ENCODE peak calls at places on chromosome 21, in five cellular contexts. O is Panc1, F is A673, P is brain microvascular endothelial cell, E is lower lobe of right lung. U is an unnamed sample.

GRCh38 chr21:37878946-37879660 is 37.2 kb downstream of the KCNJ6 start:
- DNase-seq in O (no peak), P (peak; percentile 89), F (no peak), E (no peak), U (no peak)

GRCh38 chr21:30408782-30409494 is 13.1 kb downstream of the KRTAP13-1 start:
- DNase-seq in P (peak; percentile 47), E (peak; percentile 69), F (peak; percentile 91), O (no peak), U (peak; percentile 53)

GRCh38 chr21:44878053-44878982 is 4.8 kb upstream of the PTTG1IP start:
- DNase-seq in F (no peak), O (no peak), P (no peak), E (no peak), U (no peak)

GRCh38 chr21:36688324-36688723 is 10.6 kb upstream of the SIM2 start:
- DNase-seq in O (no peak), E (no peak), P (no peak), F (no peak), U (no peak)

GRCh38 chr21:40053007-40053406 is 185.8 kb downstream of the PCP4 start:
- DNase-seq in E (no peak), P (no peak), O (no peak), F (no peak), U (no peak)

GRCh38 chr21:18493420-18493819 is 89.8 kb upstream of the TMPRSS15 start:
- DNase-seq in E (no peak), F (peak; percentile 28), O (no peak), P (peak; percentile 38), U (no peak)

GRCh38 chr21:43684424-43684823 is 25.1 kb downstream of the RRP1B start:
- DNase-seq in O (no peak), E (no peak), P (no peak), F (no peak), U (no peak)

GRCh38 chr21:38804617-38805281 is 980 bp upstream of the ETS2 start:
- DNase-seq in E (peak; percentile 89), O (no peak), F (peak; percentile 68), P (peak; percentile 79), U (peak; percentile 41)

GRCh38 chr21:16993416-16994044 is 519.3 kb upstream of the CXADR start:
- DNase-seq in E (no peak), F (no peak), O (no peak), P (no peak), U (no peak)

GRCh38 chr21:15978158-15978805 is 248.5 kb downstream of the USP25 start:
- DNase-seq in O (no peak), P (no peak), E (no peak), F (no peak), U (no peak)

GRCh38 chr21:40759061-40759460 is 87.9 kb downstream of the DSCAM start:
- DNase-seq in F (no peak), P (no peak), O (no peak), E (no peak), U (no peak)

DNA sequence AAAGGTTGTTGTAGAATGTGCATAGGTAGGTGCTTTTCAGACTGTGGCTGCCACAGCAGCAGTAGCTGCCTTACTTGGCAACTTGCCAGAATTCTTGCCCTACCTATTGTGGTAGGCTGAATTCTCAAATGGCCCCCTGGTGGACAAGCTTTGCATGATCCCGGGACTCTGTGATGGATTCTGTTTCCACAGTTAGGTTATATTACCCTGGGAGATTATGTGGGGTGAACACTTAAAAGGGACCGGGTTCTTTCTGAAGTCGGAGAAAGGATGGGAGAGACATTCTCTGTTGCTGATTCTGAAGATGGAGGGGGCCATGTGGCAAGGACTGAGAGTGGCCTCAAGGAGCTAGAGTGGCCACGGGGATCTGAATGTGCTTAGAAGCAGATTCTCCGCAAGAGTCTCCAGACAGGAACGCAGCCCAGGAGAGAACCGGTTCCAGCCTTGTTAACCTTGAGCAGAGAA is 32.1 kb upstream of the KCNE1 start:
- DNase-seq in O (no peak), E (peak; percentile 69), P (peak; percentile 82), F (peak; percentile 83), U (peak; percentile 91)
- TF ChIP-seq CTCF in O (peak; percentile 58), E (peak; percentile 70), P (peak; percentile 85), F (peak; percentile 62), U (peak; percentile 54)

GRCh38 chr21:45991606-45992301 is 10.2 kb downstream of the COL6A1 start:
- DNase-seq in P (no peak), F (no peak), O (no peak), E (no peak), U (no peak)
- H3K4me3 ChIP-seq in P (no peak overlapping the region), F (no peak overlapping the region), O (no peak overlapping the region), E (no peak overlapping the region), U (no peak overlapping the region)

GRCh38 chr21:31874817-31875216 is 2.0 kb downstream of the HUNK start:
- DNase-seq in O (no peak), E (no peak), F (no peak), P (no peak), U (no peak)

GRCh38 chr21:31875424-31876097 is 2.7 kb downstream of the HUNK start:
- DNase-seq in E (no peak), O (no peak), P (no peak), F (no peak), U (no peak)

GRCh38 chr21:31872452-31873274 is at the start of gene HUNK:
- DNase-seq in E (peak; percentile 56), O (no peak), P (peak; percentile 1), F (peak; percentile 59), U (peak; percentile 3)

GRCh38 chr21:31873275-31873695 is 465 bp downstream of the HUNK start:
- DNase-seq in O (no peak), P (no peak), F (no peak), E (no peak), U (no peak)

DNA sequence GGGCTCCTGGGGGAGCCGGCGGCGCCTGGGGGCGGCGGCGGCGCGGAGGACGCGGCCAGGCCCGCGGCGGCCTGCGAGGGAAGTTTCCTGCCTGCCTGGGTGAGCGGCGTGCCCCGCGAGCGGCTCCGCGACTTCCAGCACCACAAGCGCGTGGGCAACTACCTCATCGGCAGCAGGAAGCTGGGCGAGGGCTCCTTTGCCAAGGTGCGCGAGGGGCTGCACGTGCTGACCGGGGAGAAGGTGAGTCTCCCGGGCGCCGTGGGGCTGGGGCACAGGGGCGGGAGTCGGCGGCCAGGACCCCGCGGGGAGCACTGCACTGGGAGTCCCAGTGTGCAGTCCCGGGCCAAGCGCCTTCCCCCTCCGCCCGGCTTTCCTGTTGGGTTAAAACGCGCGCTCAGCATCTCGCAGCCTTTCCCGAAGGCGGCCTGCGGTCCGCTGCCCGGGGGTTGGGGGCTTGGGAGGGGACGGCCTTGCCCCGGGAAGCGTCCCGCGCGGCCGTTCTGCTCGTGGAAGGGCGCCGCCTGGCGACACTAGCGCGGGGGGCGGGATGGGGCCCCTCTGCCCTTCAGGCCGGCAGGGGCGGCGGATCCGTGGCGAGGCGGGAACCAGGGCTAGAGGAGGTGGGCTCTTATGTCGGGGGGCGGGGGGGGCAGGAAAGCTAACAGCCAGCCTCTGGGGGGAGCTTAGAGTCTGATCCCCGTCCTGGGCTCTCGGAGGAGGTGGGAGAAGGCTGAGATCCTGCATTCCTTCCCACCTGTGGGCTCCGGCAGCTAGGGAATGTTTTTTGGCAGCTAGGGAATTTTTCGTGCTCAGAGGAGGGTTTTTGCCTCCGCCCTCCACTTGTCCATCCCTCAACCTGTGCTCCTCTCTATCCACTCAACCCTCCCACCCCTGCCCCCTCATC is 1.1 kb downstream of the HUNK start:
- DNase-seq in F (peak; percentile 43), P (no peak), O (no peak), E (peak; percentile 57), U (peak; percentile 11)
- TF ChIP-seq CTCF in F (peak; percentile 63), P (peak; percentile 38), O (peak; percentile 81), E (peak; percentile 44), U (peak; percentile 43)

DNA sequence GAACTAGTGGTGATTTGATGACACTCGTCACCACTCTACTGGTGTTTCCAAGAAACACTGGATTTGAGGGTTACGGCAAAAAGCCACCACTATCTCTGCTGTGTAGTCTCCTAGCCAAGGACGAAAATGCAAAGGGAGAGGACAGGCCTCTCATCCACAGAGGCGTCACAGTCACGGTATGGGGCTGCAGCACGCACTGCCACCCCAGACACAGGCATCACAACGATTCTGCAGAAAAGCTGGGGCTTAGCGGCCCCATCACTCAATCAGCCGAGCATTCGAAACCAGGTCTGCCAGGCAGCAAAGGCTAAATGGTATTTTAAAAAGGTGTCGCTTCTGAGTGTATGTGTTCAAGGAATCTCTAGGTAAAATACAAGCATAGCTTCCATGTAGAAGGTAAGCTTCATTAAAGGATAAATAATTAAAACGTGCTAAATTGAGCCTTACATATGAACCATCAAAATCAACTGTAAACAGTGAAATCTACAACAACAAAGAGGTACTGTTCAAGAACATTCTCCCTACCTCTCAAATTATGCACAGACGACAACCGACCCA is 1.4 kb downstream of the RIPK4 start:
- DNase-seq in P (no peak), F (peak; percentile 34), E (no peak), O (no peak), U (no peak)
- H3K4me3 ChIP-seq in P (no peak overlapping the region), F (peak overlapping the region; percentile 70), E (peak overlapping the region; percentile 63), O (peak overlapping the region; percentile 72), U (no peak overlapping the region)

GRCh38 chr21:27505516-27505915 is 538.6 kb upstream of the ADAMTS5 start:
- DNase-seq in E (no peak), P (no peak), O (no peak), F (no peak), U (no peak)
- TF ChIP-seq CTCF in E (no peak), P (no peak), O (no peak), F (no peak), U (no peak)